ENCODE peak calls at places on chromosomes 5 and 9, in four cellular contexts. J, Z, T and P are unnamed samples.

GRCh38 chr5:122454522-122454921 is 142.5 kb downstream of the SNCAIP start:
- DNase-seq in J (no peak), Z (no peak), T (no peak), P (no peak)

GRCh38 chr5:133599044-133599443 is 13.3 kb downstream of the FSTL4 start:
- DNase-seq in J (no peak), Z (no peak), T (no peak), P (no peak)

GRCh38 chr9:123360161-123361085 is 4.4 kb downstream of the CRB2 start:
- DNase-seq in J (peak), Z (peak), T (no peak), P (peak)

GRCh38 chr5:179435731-179436315 is 90.6 kb upstream of the ADAMTS2 start:
- DNase-seq in J (no peak), Z (no peak), T (no peak), P (no peak)

GRCh38 chr5:146965781-146966659 is 87.5 kb upstream of the PPP2R2B start:
- DNase-seq in J (peak), Z (peak), T (peak), P (peak)

GRCh38 chr5:133347039-133347438 is 265.3 kb downstream of the FSTL4 start:
- DNase-seq in J (no peak), Z (no peak), T (no peak), P (peak)

GRCh38 chr9:18347381-18348084 is 126.4 kb upstream of the ADAMTSL1 start:
- DNase-seq in J (no peak), Z (no peak), T (no peak), P (no peak)

GRCh38 chr9:131892162-131892707 is 152.4 kb upstream of the RAPGEF1 start:
- DNase-seq in J (no peak), Z (no peak), T (no peak), P (no peak)

GRCh38 chr9:132896906-132897305 is 18.2 kb downstream of the SPACA9 start:
- DNase-seq in J (no peak), Z (no peak), T (no peak), P (no peak)

GRCh38 chr9:127225747-127226646 is 38.6 kb upstream of the GARNL3 start:
- DNase-seq in J (no peak), Z (no peak), T (no peak), P (no peak)

GRCh38 chr5:112004867-112005532 is 248.0 kb upstream of the NREP start:
- DNase-seq in J (no peak), Z (no peak), T (peak), P (no peak)

GRCh38 chr5:95035891-95036675 is 248.8 kb downstream of the MCTP1 start:
- DNase-seq in J (no peak), Z (no peak), T (no peak), P (no peak)

GRCh38 chr5:58810086-58810485 is 227.2 kb downstream of the RAB3C start:
- DNase-seq in J (no peak), Z (no peak), T (no peak), P (no peak)

GRCh38 chr9:125694478-125694877 is 12.5 kb downstream of the MAPKAP1 start:
- DNase-seq in J (peak), Z (no peak), T (no peak), P (no peak)

GRCh38 chr9:35980289-35981011 is 22.5 kb upstream of the OR2S2 start:
- DNase-seq in J (no peak), Z (no peak), T (no peak), P (no peak)

GRCh38 chr9:35603506-35603985 is 1.5 kb upstream of the TESK1 start:
- DNase-seq in J (peak), Z (peak), T (no peak), P (no peak)

GRCh38 chr9:119934497-119934896 is 565.3 kb upstream of the BRINP1 start:
- DNase-seq in J (no peak), Z (no peak), T (no peak), P (no peak)

GRCh38 chr5:138981606-138982005 is 106.5 kb upstream of the LRRTM2 start:
- DNase-seq in J (no peak), Z (no peak), T (no peak), P (no peak)

GRCh38 chr9:82606071-82606470 is 456.9 kb downstream of the RASEF start:
- DNase-seq in J (no peak), Z (no peak), T (no peak), P (no peak)

GRCh38 chr5:177313561-177314259 is 2.0 kb upstream of the MXD3 start:
- DNase-seq in J (no peak), Z (no peak), T (no peak), P (no peak)

GRCh38 chr9:98597372-98597771 is 111.4 kb downstream of the GABBR2 start:
- DNase-seq in J (no peak), Z (no peak), T (no peak), P (no peak)

GRCh38 chr5:180873628-180874520 is 12.8 kb upstream of the ZFP62 start:
- DNase-seq in J (no peak), Z (no peak), T (peak), P (peak)

GRCh38 chr5:75734913-75735789 is 17.9 kb upstream of the POC5 start:
- DNase-seq in J (peak), Z (peak), T (peak), P (no peak)

GRCh38 chr9:35698231-35698630 is 8.5 kb upstream of the TPM2 start:
- DNase-seq in J (no peak), Z (no peak), T (no peak), P (no peak)

GRCh38 chr9:129142115-129142514 is 30.9 kb downstream of the PTPA start:
- DNase-seq in J (no peak), Z (no peak), T (no peak), P (no peak)

GRCh38 chr5:77356740-77357139 is 135.4 kb downstream of the WDR41 start:
- DNase-seq in J (no peak), Z (no peak), T (peak), P (no peak)

GRCh38 chr9:114341152-114341830 is 11.6 kb downstream of the ORM2 start:
- DNase-seq in J (no peak), Z (no peak), T (no peak), P (no peak)

GRCh38 chr9:84140535-84141101 is 160.0 kb downstream of the RMI1 start:
- DNase-seq in J (peak), Z (no peak), T (no peak), P (no peak)

GRCh38 chr9:125404733-125405132 is 143.1 kb downstream of the GAPVD1 start:
- DNase-seq in J (no peak), Z (no peak), T (no peak), P (no peak)

GRCh38 chr5:147382776-147383175 is 127.1 kb downstream of the DPYSL3 start:
- DNase-seq in J (no peak), Z (no peak), T (no peak), P (no peak)

GRCh38 chr9:78023003-78023741 is 8.4 kb downstream of the GNAQ start:
- DNase-seq in J (no peak), Z (no peak), T (no peak), P (no peak)

GRCh38 chr9:137433349-137433915 is 7.7 kb downstream of the ENTPD8 start:
- DNase-seq in J (no peak), Z (no peak), T (no peak), P (no peak)

GRCh38 chr9:131013015-131013755 is 4.2 kb downstream of the LAMC3 start:
- DNase-seq in J (no peak), Z (no peak), T (no peak), P (peak)

GRCh38 chr9:104539275-104539674 is 2.6 kb upstream of the OR13C3 start:
- DNase-seq in J (no peak), Z (no peak), T (no peak), P (no peak)

GRCh38 chr9:6590329-6590728 is 55.2 kb downstream of the GLDC start:
- DNase-seq in J (no peak), Z (no peak), T (no peak), P (no peak)

GRCh38 chr5:89535421-89535820 is 652.4 kb upstream of the MEF2C start:
- DNase-seq in J (no peak), Z (no peak), T (no peak), P (no peak)
- TF ChIP-seq NRF1 in J (no peak), Z (no peak), T (no peak), P (no peak)

GRCh38 chr5:56503929-56504328 is 270.8 kb upstream of the ANKRD55 start:
- DNase-seq in J (no peak), Z (no peak), T (no peak), P (no peak)
- TF ChIP-seq NRF1 in J (no peak), Z (no peak), T (no peak), P (no peak)

DNA sequence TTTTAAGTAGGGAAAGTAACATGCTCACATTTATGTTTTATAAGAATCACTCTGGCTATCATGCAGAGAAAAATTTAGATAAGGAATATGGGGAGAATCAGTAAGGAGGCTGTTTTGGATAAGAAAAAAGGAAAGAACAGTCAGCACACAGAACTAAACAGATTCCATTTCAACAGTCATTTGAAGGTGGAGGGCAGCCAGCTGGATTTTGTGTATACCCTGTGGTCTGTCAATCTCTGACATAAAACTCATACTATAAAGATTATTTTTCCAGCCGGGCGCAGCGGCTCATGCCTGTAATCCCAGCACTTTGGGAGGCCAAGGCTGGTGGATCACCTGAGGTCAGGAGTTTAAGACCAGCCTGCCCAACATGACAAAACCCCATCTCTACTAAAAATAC is 64.2 kb downstream of the PCA3 start:
- DNase-seq in J (no peak), Z (no peak), T (no peak), P (no peak)
- TF ChIP-seq NRF1 in J (no peak), Z (no peak), T (no peak), P (no peak)

DNA sequence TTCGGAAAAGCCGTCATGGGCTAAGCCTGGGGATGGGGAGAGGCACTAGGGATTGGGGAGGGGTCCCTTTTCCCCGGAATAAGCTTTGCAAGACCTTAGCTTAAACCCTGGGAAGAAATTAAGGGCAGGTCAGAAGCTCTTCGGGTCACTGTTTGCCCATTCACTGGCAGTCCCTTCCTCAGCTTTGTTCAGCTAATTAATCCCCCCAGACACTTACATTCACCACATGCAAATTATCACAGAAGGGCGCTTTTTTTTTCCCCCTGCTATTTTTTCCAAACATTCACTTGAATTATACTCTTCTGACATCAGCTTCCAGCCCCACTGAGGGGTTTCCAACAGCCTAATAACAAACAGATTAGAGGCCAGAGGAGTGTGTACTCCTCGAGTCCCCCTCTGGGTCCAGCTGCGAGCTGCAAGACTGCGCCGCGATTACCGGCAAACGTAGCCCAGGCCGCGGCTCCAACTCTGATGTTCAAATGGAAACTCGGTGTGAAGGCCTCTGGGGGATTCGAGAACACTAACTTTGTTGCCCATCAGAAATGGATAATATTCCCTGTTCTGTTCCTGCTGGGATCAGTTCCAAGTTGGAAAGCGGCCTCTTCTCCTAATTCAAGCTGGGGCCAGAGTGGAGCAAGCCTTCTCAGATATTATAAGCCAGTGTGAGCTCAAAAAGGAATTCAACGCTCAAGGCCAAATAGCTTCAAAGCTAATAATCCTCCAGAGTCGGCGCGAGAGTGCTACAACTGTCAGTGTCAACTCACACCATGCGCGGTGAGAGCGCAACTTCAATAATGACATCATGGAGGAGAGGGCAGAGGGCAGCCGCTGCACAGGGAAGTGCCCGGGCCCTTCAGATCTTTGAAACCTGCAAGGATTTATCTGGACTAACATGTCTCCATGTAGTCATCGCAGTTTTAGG is 560.9 kb downstream of the BNC2 start:
- DNase-seq in J (no peak), Z (no peak), T (no peak), P (no peak)
- TF ChIP-seq NRF1 in J (no peak), Z (no peak), T (no peak), P (no peak)

DNA sequence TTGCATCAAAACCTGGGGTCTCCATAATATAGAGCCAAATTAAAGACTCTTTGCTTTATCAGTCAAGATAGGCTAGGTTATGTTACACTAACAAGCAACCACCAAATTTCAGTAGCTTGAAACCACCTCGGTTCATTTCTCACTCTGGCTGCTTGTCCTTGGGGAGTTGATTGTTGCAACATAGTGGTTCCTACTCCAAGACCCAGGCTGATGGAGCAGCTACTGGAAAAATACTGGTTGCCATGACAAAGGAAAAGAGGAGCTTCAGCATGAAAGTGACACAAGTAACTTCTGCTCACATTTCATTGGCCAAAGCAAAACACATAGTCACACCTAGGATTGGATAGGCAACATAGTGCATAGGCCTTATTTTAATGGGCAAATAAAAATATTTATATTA is 18.5 kb upstream of the RCL1 start:
- DNase-seq in J (no peak), Z (no peak), T (no peak), P (no peak)
- TF ChIP-seq NRF1 in J (no peak), Z (no peak), T (no peak), P (no peak)

GRCh38 chr5:163758283-163758711 is 252.9 kb downstream of the MAT2B start:
- DNase-seq in J (no peak), Z (no peak), T (no peak), P (no peak)

GRCh38 chr5:163756170-163756569 is 250.8 kb downstream of the MAT2B start:
- DNase-seq in J (no peak), Z (no peak), T (no peak), P (no peak)

GRCh38 chr5:163757344-163757743 is 251.9 kb downstream of the MAT2B start:
- DNase-seq in J (no peak), Z (no peak), T (no peak), P (no peak)

GRCh38 chr5:163759000-163759730 is 253.7 kb downstream of the MAT2B start:
- DNase-seq in J (no peak), Z (no peak), T (no peak), P (no peak)

DNA sequence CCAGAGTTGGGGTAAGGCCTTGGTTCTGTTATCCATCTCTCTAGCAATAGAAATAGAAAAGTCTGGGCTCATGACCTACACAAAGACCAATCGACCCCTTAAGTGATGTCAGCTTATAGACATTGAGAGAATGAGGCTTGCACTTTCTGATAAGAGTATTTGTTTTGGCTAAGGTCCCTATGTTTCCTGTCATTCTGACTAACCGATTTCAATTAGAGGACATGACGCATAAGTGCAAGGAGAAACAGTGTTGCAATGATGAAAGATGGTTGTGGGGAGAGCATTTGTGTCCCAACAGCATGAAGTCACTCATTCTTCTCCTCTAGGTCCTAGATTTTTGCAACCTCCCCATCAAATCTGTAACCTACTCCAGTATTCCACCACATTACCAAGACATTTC is 255.1 kb downstream of the MAT2B start:
- DNase-seq in J (no peak), Z (no peak), T (no peak), P (no peak)
- TF ChIP-seq NRF1 in J (no peak), Z (no peak), T (no peak), P (no peak)

GRCh38 chr5:175415303-175415702 is 28.7 kb downstream of the DRD1 start:
- DNase-seq in J (no peak), Z (no peak), T (no peak), P (no peak)

GRCh38 chr5:175417384-175417783 is 26.6 kb downstream of the DRD1 start:
- DNase-seq in J (no peak), Z (no peak), T (no peak), P (no peak)

GRCh38 chr5:175420383-175420782 is 23.6 kb downstream of the DRD1 start:
- DNase-seq in J (no peak), Z (no peak), T (no peak), P (no peak)

GRCh38 chr5:175422058-175422457 is 21.9 kb downstream of the DRD1 start:
- DNase-seq in J (no peak), Z (no peak), T (no peak), P (no peak)

DNA sequence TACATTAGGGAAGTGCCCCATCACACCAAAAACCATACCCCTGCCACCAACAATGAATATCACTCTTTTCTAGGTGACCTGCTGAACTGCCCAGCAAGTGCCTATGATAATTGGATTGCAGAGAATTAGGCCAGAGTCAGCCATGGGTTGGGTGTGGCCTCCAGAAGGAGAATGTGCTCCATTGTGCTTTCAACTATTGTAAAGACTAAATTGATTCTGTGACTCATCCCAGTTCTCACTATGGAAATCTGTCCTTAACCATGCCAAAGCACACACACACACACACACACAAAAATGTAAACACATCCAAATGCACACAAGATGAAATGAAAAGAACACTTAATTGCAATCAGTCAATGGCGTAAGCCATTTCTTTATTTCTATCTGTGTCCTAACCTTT is 25.7 kb downstream of the DRD1 start:
- DNase-seq in J (no peak), Z (no peak), T (no peak), P (no peak)
- TF ChIP-seq NRF1 in J (no peak), Z (no peak), T (no peak), P (no peak)

GRCh38 chr9:26131891-26132290 is 453.6 kb upstream of the TUSC1 start:
- DNase-seq in J (no peak), Z (no peak), T (no peak), P (no peak)
- TF ChIP-seq NRF1 in J (no peak), Z (no peak), T (no peak), P (no peak)

GRCh38 chr5:158922263-158922592 is 177.5 kb downstream of the EBF1 start:
- DNase-seq in J (no peak), Z (no peak), T (no peak), P (no peak)

GRCh38 chr5:158922816-158923215 is 176.9 kb downstream of the EBF1 start:
- DNase-seq in J (no peak), Z (no peak), T (no peak), P (no peak)

GRCh38 chr5:158925314-158925713 is 174.4 kb downstream of the EBF1 start:
- DNase-seq in J (no peak), Z (no peak), T (no peak), P (no peak)

GRCh38 chr5:158923799-158924551 is 175.7 kb downstream of the EBF1 start:
- DNase-seq in J (no peak), Z (no peak), T (peak), P (no peak)

GRCh38 chr5:158921441-158922262 is 178.1 kb downstream of the EBF1 start:
- DNase-seq in J (no peak), Z (no peak), T (peak), P (no peak)
- TF ChIP-seq NRF1 in J (no peak), Z (no peak), T (no peak), P (no peak)

GRCh38 chr5:33180900-33181299 is 259.9 kb upstream of the TARS1 start:
- DNase-seq in J (no peak), Z (no peak), T (no peak), P (no peak)
- TF ChIP-seq NRF1 in J (no peak), Z (no peak), T (no peak), P (no peak)